ENCODE peak calls at places on chromosomes 1 and 21, in eight cellular contexts. D is astrocyte of the spinal cord, E is epithelial cell of esophagus, J is astrocyte of the cerebellum, O is right lobe of liver, V is osteocyte, Z is neural crest cell, R is WTC11. Q is an unnamed sample.

GRCh38 chr1:27399251-27399885 is 6.9 kb downstream of the GPR3 start:
- DNase-seq in E (no peak), O (no peak), D (no peak), R (no peak), Z (no peak), V (no peak), J (no peak), Q (no peak)

GRCh38 chr21:25638634-25639166 is 358 bp upstream of the JAM2 start:
- DNase-seq in R (no peak), E (no peak), O (no peak), D (peak; percentile 14), Z (no peak), V (no peak), J (no peak), Q (no peak)

GRCh38 chr1:190312763-190313162 is 164.9 kb downstream of the BRINP3 start:
- DNase-seq in O (no peak), J (no peak), Z (no peak), E (no peak), D (no peak), V (no peak), R (no peak), Q (no peak)

GRCh38 chr1:180652791-180653190 is 21.0 kb downstream of the XPR1 start:
- DNase-seq in Z (no peak), O (no peak), R (no peak), V (no peak), D (no peak), E (no peak), J (no peak), Q (no peak)

GRCh38 chr1:3262681-3263286 is 191.7 kb upstream of the ARHGEF16 start:
- DNase-seq in O (no peak), J (no peak), D (no peak), E (no peak), R (no peak), Z (no peak), V (no peak), Q (no peak)

GRCh38 chr1:236009857-236010256 is 55.0 kb downstream of the NID1 start:
- DNase-seq in D (peak; percentile 91), J (peak; percentile 26), E (peak; percentile 68), O (no peak), V (no peak), Z (no peak), R (no peak), Q (no peak)

GRCh38 chr1:236753554-236753953 is 41.5 kb upstream of the MTR start:
- DNase-seq in D (peak; percentile 16), E (peak; percentile 17), V (no peak), J (no peak), O (no peak), Z (no peak), R (peak; percentile 30), Q (no peak)

GRCh38 chr1:98991127-98992003 is 13.3 kb downstream of the PLPPR5 start:
- DNase-seq in R (no peak), Z (no peak), E (peak; percentile 95), O (no peak), V (no peak), D (peak; percentile 97), J (peak; percentile 92), Q (peak; percentile 47)

GRCh38 chr1:12201343-12202189 is 28.3 kb upstream of the VPS13D start:
- DNase-seq in Z (no peak), O (no peak), J (no peak), V (no peak), E (no peak), R (no peak), D (no peak), Q (no peak)

GRCh38 chr1:219567341-219567947 is 45.5 kb downstream of the ZC3H11B start:
- DNase-seq in E (peak; percentile 52), J (peak; percentile 71), Z (no peak), D (peak; percentile 71), R (no peak), V (no peak), O (no peak), Q (no peak)

GRCh38 chr1:234598974-234599616 is 10.9 kb downstream of the IRF2BP2 start:
- DNase-seq in E (peak; percentile 71), Z (no peak), O (peak; percentile 64), R (no peak), V (no peak), D (no peak), J (no peak), Q (no peak)

GRCh38 chr1:180248731-180249681 is 18.9 kb downstream of the LHX4 start:
- DNase-seq in E (no peak), R (peak; percentile 76), J (no peak), D (no peak), V (no peak), Z (no peak), O (peak; percentile 46), Q (no peak)

GRCh38 chr1:181324797-181325616 is 158.3 kb upstream of the CACNA1E start:
- DNase-seq in R (no peak), D (no peak), V (peak; percentile 67), E (peak; percentile 93), O (no peak), Z (no peak), J (no peak), Q (no peak)

GRCh38 chr1:3668585-3669300 is 16.4 kb downstream of the TP73 start:
- DNase-seq in J (no peak), V (no peak), D (no peak), O (peak; percentile 94), E (peak; percentile 50), R (peak; percentile 75), Z (no peak), Q (no peak)

GRCh38 chr1:202659541-202659940 is 50.7 kb downstream of the SYT2 start:
- DNase-seq in V (no peak), Z (no peak), R (no peak), E (no peak), D (no peak), J (no peak), O (no peak), Q (no peak)

GRCh38 chr1:107787299-107787698 is 177.7 kb downstream of the VAV3 start:
- DNase-seq in Z (no peak), R (peak; percentile 48), V (no peak), E (peak; percentile 9), O (no peak), D (no peak), J (no peak), Q (no peak)

GRCh38 chr1:233543338-233544255 is 70.3 kb upstream of the KCNK1 start:
- DNase-seq in D (peak; percentile 88), J (peak; percentile 9), V (no peak), Z (no peak), R (no peak), E (peak; percentile 100), O (no peak), Q (no peak)

GRCh38 chr1:219526074-219526473 is 86.8 kb downstream of the ZC3H11B start:
- DNase-seq in Z (no peak), D (no peak), E (no peak), R (no peak), V (no peak), O (no peak), J (no peak), Q (no peak)

GRCh38 chr1:110035236-110035752 is 870 bp downstream of the STRIP1 start:
- DNase-seq in O (no peak), Z (no peak), V (no peak), R (no peak), D (no peak), J (no peak), E (peak; percentile 38), Q (no peak)

DNA sequence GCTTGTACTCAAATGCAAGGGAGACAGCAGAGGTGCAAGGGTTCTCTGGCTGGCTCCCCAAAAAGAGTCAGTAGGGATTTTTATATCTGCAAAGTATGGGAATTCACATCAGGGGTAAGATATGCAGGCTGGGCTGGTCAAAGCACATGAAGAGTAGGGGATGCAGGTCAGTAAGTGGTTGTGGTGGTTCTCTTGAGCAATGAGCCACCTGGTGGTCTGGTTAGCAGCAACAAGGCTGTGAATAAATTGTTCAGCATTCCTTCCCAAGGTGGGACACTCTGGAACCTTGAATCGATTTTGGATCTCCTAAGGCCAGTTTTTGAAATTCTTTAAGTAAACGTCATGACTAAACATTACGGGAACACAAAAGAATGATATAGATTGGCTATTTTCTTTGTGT is 563.0 kb upstream of the NEGR1 start:
- DNase-seq in O (no peak), D (peak; percentile 28), V (no peak), R (peak; percentile 32), E (no peak), Z (no peak), J (peak; percentile 5), Q (no peak)
- TF ChIP-seq CTCF in O (no peak), D (peak; percentile 48), V (peak; percentile 50), R (peak; percentile 22), E (no peak), Z (peak; percentile 45), J (peak; percentile 38), Q (peak; percentile 46)

GRCh38 chr21:39374046-39374445 is 25.2 kb upstream of the HMGN1 start:
- DNase-seq in Z (no peak), E (no peak), R (no peak), D (no peak), O (no peak), V (no peak), J (no peak), Q (no peak)

GRCh38 chr21:39367783-39368182 is 18.9 kb upstream of the HMGN1 start:
- DNase-seq in Z (no peak), E (no peak), O (no peak), V (no peak), D (no peak), R (no peak), J (no peak), Q (no peak)

GRCh38 chr21:39377444-39378050 is 28.7 kb upstream of the HMGN1 start:
- DNase-seq in Z (no peak), V (no peak), O (no peak), D (no peak), J (no peak), E (peak; percentile 62), R (no peak), Q (no peak)

GRCh38 chr21:39375446-39375845 is 26.6 kb upstream of the HMGN1 start:
- DNase-seq in O (no peak), J (no peak), D (no peak), Z (no peak), V (no peak), R (no peak), E (no peak), Q (no peak)

DNA sequence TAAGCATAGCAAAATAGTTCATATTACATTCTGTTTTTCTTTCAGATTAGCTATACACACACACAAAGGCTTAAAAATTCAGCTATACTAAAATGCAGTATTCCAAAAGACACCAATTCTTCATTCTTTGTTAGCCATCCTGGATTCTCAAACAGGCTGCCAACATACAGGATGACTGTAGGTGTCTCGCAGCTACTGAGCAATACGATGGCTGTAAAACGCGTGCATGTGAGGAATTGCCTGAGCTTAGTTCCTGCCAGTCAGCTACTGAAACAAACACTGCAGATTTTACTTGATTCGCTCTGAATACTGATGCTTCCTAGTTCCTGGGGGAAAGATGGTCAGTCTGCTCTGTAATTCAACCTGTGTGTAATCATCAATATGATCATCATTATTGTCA is 24.7 kb upstream of the HMGN1 start:
- DNase-seq in J (no peak), E (peak; percentile 72), Z (no peak), O (no peak), V (no peak), D (peak; percentile 38), R (no peak), Q (no peak)
- TF ChIP-seq CTCF in J (peak; percentile 42), E (peak; percentile 73), Z (peak; percentile 53), O (peak; percentile 21), V (peak; percentile 52), D (peak; percentile 46), R (no peak), Q (peak; percentile 33)

GRCh38 chr1:16351994-16352841 is at the start of gene FBXO42:
- DNase-seq in R (peak; percentile 93), D (peak; percentile 90), Z (peak; percentile 90), E (peak; percentile 93), J (peak; percentile 74), V (peak; percentile 98), O (peak; percentile 93), Q (peak; percentile 80)
- TF ChIP-seq CTCF in R (no peak), D (peak; percentile 51), Z (peak; percentile 58), E (peak; percentile 15), J (no peak), V (peak; percentile 58), O (peak; percentile 34), Q (peak; percentile 57)

GRCh38 chr1:28540651-28541050 is 12.2 kb upstream of the TRNAU1AP start:
- DNase-seq in R (no peak), E (peak; percentile 19), J (no peak), Z (no peak), D (no peak), O (no peak), V (no peak), Q (no peak)
- TF ChIP-seq CTCF in R (no peak), E (peak; percentile 25), J (peak; percentile 34), Z (no peak), D (peak; percentile 29), O (no peak), V (peak; percentile 22), Q (peak; percentile 9)

Q was measured in AG04450.